ENCODE peak calls at places on chromosomes 7 and 10, in seven cellular contexts. Q, R, I, J, L, F and E are unnamed samples.

GRCh38 chr7:23393636-23394035 is 76.7 kb downstream of the IGF2BP3 start:
- DNase-seq in Q (no peak), R (no peak), I (no peak), J (no peak), L (no peak), F (no peak), E (no peak)

GRCh38 chr7:16524332-16524731 is 2.3 kb upstream of the LRRC72 start:
- DNase-seq in Q (no peak), R (no peak), I (no peak), J (no peak), L (no peak), F (no peak), E (no peak)

GRCh38 chr10:128835361-128835760 is 631.7 kb upstream of the MGMT start:
- DNase-seq in Q (no peak), R (no peak), I (no peak), J (no peak), L (no peak), F (no peak), E (peak; percentile 80)

GRCh38 chr7:111639894-111640293 is 77.6 kb upstream of the IMMP2L start:
- DNase-seq in Q (no peak), R (no peak), I (no peak), J (no peak), L (peak; percentile 15), F (no peak), E (no peak)

GRCh38 chr10:109933984-109934565 is 10.8 kb upstream of the XPNPEP1 start:
- DNase-seq in Q (no peak), R (no peak), I (no peak), J (no peak), L (peak; percentile 52), F (no peak), E (no peak)

GRCh38 chr10:126421745-126422144 is 33.5 kb upstream of the ADAM12 start:
- DNase-seq in Q (no peak), R (no peak), I (no peak), J (no peak), L (peak; percentile 90), F (no peak), E (no peak)

GRCh38 chr10:102101152-102101551 is 19.0 kb downstream of the LDB1 start:
- DNase-seq in Q (no peak), R (no peak), I (no peak), J (no peak), L (no peak), F (peak; percentile 39), E (no peak)

GRCh38 chr7:55212176-55212575 is 153.0 kb upstream of the LANCL2 start:
- DNase-seq in Q (no peak), R (no peak), I (no peak), J (no peak), L (no peak), F (no peak), E (peak; percentile 72)

GRCh38 chr10:44972874-44973306 is 5.7 kb downstream of the DEPP1 start:
- DNase-seq in Q (no peak), R (no peak), I (no peak), J (no peak), L (no peak), F (no peak), E (no peak)

GRCh38 chr7:54719974-54720373 is 39.0 kb downstream of the SEC61G start:
- DNase-seq in Q (no peak), R (no peak), I (no peak), J (no peak), L (no peak), F (no peak), E (no peak)

GRCh38 chr7:99218406-99219184 is 10.7 kb upstream of the KPNA7 start:
- DNase-seq in Q (no peak), R (no peak), I (no peak), J (no peak), L (no peak), F (no peak), E (no peak)

GRCh38 chr7:119175916-119176627 is 951.6 kb downstream of the ANKRD7 start:
- DNase-seq in Q (no peak), R (no peak), I (peak; percentile 31), J (peak; percentile 55), L (peak; percentile 42), F (peak; percentile 83), E (no peak)

GRCh38 chr10:71080381-71081228 is 131.8 kb upstream of the UNC5B start:
- DNase-seq in Q (peak; percentile 32), R (peak; percentile 34), I (peak; percentile 9), J (peak; percentile 4), L (no peak), F (no peak), E (peak; percentile 78)

GRCh38 chr10:24993237-24993958 is 22.6 kb downstream of the ENKUR start:
- DNase-seq in Q (no peak), R (no peak), I (no peak), J (no peak), L (no peak), F (no peak), E (no peak)

GRCh38 chr10:93566435-93567276 is at the start of gene FFAR4:
- DNase-seq in Q (peak; percentile 77), R (no peak), I (peak; percentile 50), J (peak; percentile 22), L (no peak), F (no peak), E (no peak)

GRCh38 chr7:40760997-40761396 is 626.2 kb downstream of the SUGCT start:
- DNase-seq in Q (no peak), R (no peak), I (no peak), J (no peak), L (no peak), F (no peak), E (no peak)

GRCh38 chr10:127024655-127025054 is 119.4 kb downstream of the DOCK1 start:
- DNase-seq in Q (no peak), R (no peak), I (no peak), J (no peak), L (peak; percentile 45), F (no peak), E (no peak)

GRCh38 chr10:8502611-8503010 is 448.1 kb downstream of the GATA3 start:
- DNase-seq in Q (no peak), R (no peak), I (no peak), J (no peak), L (no peak), F (no peak), E (no peak)

GRCh38 chr7:111476586-111477293 is 85.6 kb downstream of the IMMP2L start:
- DNase-seq in Q (no peak), R (no peak), I (no peak), J (no peak), L (no peak), F (no peak), E (no peak)

GRCh38 chr7:19698331-19698730 is 10.5 kb downstream of the POLR1F start:
- DNase-seq in Q (no peak), R (no peak), I (no peak), J (no peak), L (peak; percentile 9), F (no peak), E (no peak)

GRCh38 chr7:134701272-134701671 is 54.6 kb downstream of the BPGM start:
- DNase-seq in Q (no peak), R (no peak), I (no peak), J (no peak), L (peak; percentile 42), F (no peak), E (no peak)

GRCh38 chr10:35423505-35424306 is 87.4 kb downstream of the CCNY start:
- DNase-seq in Q (no peak), R (no peak), I (no peak), J (no peak), L (peak; percentile 79), F (no peak), E (no peak)

GRCh38 chr7:137898839-137899681 is 52.3 kb upstream of the DGKI start:
- DNase-seq in Q (peak; percentile 89), R (peak; percentile 80), I (peak; percentile 83), J (peak; percentile 86), L (peak; percentile 66), F (peak; percentile 42), E (no peak)

GRCh38 chr10:97399843-97400545 is 1.1 kb downstream of the RRP12 start:
- DNase-seq in Q (no peak), R (no peak), I (peak; percentile 43), J (peak; percentile 78), L (peak; percentile 85), F (peak; percentile 57), E (no peak)

GRCh38 chr10:72043016-72043834 is 45.1 kb downstream of the SPOCK2 start:
- DNase-seq in Q (no peak), R (no peak), I (no peak), J (no peak), L (no peak), F (no peak), E (no peak)

DNA sequence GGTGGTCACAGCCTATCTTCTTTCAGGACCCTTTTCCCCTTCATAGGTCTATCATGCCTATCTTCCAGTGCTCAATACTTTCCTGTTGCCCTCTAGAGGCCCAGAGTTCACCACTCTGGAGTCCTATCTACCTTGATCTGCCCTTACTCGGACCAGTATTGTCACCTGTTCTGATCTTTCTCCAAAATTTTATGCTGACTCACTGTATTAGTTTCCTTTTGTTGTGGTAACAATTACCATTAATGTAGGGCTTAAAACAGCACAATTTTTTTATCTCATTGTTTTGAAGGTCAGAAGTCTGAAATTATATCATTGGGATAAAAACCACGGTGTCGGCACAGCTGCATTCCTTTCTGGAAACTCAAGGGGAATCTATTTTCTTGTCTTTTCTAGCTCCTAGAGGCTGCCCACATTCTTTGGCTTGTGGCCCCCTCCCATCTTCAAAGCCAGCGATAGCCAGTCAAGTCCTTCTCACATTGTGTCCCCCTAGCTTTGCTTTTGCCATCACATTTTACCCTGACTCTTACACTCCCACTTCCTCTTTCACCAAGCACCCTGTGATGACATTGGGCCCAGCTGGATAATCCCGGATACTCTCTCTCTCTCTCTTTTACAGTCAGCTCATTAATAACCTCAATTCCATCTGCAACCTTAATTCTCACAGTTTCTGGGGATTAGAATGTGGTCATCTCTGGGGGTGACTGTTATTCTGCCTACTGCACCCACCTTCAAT is 54.6 kb downstream of the TFAM start:
- DNase-seq in Q (no peak), R (no peak), I (no peak), J (no peak), L (no peak), F (no peak), E (no peak)
- TF ChIP-seq POLR2A in Q (no peak), R (no peak), I (no peak), J (no peak), L (no peak), F (no peak), E (no peak)

GRCh38 chr10:28558186-28558585 is 25.3 kb downstream of the WAC start:
- DNase-seq in Q (no peak), R (no peak), I (no peak), J (no peak), L (no peak), F (no peak), E (no peak)
- H3K36me3 ChIP-seq in Q (peaks cover 35% of the 10 kb centered on the region), R (peaks cover 13% of the 10 kb centered on the region), I (peaks cover 38% of the 10 kb centered on the region), J (peaks cover 10% of the 10 kb centered on the region), L (peaks cover 18% of the 10 kb centered on the region), F (peaks cover 27% of the 10 kb centered on the region), E (peaks cover 22% of the 10 kb centered on the region)

GRCh38 chr7:128791121-128791967 is 424 bp upstream of the CCDC136 start:
- DNase-seq in Q (peak; percentile 91), R (peak; percentile 82), I (peak; percentile 83), J (peak; percentile 77), L (peak; percentile 38), F (no peak), E (peak; percentile 92)
- TF ChIP-seq POLR2A in Q (no peak), R (no peak), I (no peak), J (peak; percentile 28), L (no peak), F (no peak), E (no peak)

DNA sequence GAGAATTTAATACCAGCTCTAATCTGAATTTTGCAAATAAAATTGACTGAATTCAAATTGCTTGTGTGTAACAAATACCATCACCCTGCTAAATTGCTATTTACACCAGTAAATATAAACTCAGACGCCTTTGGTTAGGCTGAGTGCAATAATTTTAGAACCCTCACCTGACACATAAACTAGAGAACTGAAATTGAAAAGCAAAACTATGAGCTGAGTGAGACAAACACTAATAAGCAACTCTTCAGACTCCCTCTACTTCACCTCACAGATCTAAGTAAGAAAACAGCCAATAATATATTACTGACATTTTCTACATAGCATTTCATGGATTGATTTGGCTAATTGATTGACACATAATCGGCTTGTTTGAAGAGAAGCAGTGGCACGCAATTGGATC is 621.2 kb downstream of the REEP3 start:
- DNase-seq in Q (no peak), R (no peak), I (no peak), J (no peak), L (no peak), F (no peak), E (no peak)
- H3K36me3 ChIP-seq in Q (no peaks in the 10 kb centered on the region), R (no peaks in the 10 kb centered on the region), I (no peaks in the 10 kb centered on the region), J (no peaks in the 10 kb centered on the region), L (no peaks in the 10 kb centered on the region), F (no peaks in the 10 kb centered on the region), E (no peaks in the 10 kb centered on the region)